ENCODE peak calls at places on chromosomes 7 and 10, in four cellular contexts. U is AG09309; V is stomach; C is stimulated activated CD8-positive, alpha-beta memory T cell treated with anti-CD3 and anti-CD28 coated beads, Interleukin-2, amount 100 ng/mL, for 1 hour. G is an unnamed sample.

GRCh38 chr10:18918545-18918944 is 130.1 kb upstream of the MALRD1 start:
- DNase-seq in U (no peak), V (no peak), C (no peak), G (no peak)

GRCh38 chr7:27066148-27066547 is 29.7 kb downstream of the HOXA1 start:
- DNase-seq in U (peak; percentile 66), V (no peak), C (no peak), G (no peak)

GRCh38 chr10:50641636-50642035 is 17.9 kb upstream of the SGMS1 start:
- DNase-seq in U (no peak), V (no peak), C (no peak), G (no peak)

GRCh38 chr7:48786951-48787350 is 137.4 kb upstream of the CDC14C start:
- DNase-seq in U (no peak), V (no peak), C (no peak), G (no peak)

GRCh38 chr7:3065724-3066143 is 22.1 kb upstream of the CARD11 start:
- DNase-seq in U (no peak), V (peak; percentile 47), C (peak; percentile 21), G (peak; percentile 88)

GRCh38 chr10:34467364-34467763 is 347.7 kb downstream of the PARD3 start:
- DNase-seq in U (no peak), V (no peak), C (no peak), G (no peak)

GRCh38 chr10:49281461-49281860 is 17.5 kb upstream of the C10orf71 start:
- DNase-seq in U (no peak), V (peak; percentile 11), C (no peak), G (peak; percentile 76)

GRCh38 chr10:68327889-68328786 is 3.7 kb upstream of the HNRNPH3 start:
- DNase-seq in U (peak; percentile 33), V (no peak), C (no peak), G (no peak)

GRCh38 chr7:73560035-73560835 is 2.7 kb upstream of the BCL7B start:
- DNase-seq in U (peak; percentile 67), V (no peak), C (no peak), G (no peak)

GRCh38 chr7:20307901-20308300 is 22.8 kb upstream of the ITGB8 start:
- DNase-seq in U (no peak), V (no peak), C (no peak), G (peak; percentile 32)

GRCh38 chr7:94436018-94436604 is 41.4 kb downstream of the COL1A2 start:
- DNase-seq in U (no peak), V (peak; percentile 66), C (peak; percentile 6), G (peak; percentile 60)

GRCh38 chr10:7561216-7561893 is 105.4 kb downstream of the ITIH5 start:
- DNase-seq in U (no peak), V (peak; percentile 50), C (no peak), G (peak; percentile 45)

GRCh38 chr7:106418094-106418493 is 133.3 kb upstream of the NAMPT start:
- DNase-seq in U (no peak), V (no peak), C (no peak), G (no peak)

GRCh38 chr7:55309040-55309991 is 55.8 kb upstream of the LANCL2 start:
- DNase-seq in U (no peak), V (peak; percentile 31), C (peak; percentile 24), G (no peak)

GRCh38 chr10:42875792-42876191 is 93.2 kb downstream of the BMS1 start:
- DNase-seq in U (no peak), V (no peak), C (no peak), G (no peak)

GRCh38 chr10:1166101-1166827 is 110.1 kb downstream of the WDR37 start:
- DNase-seq in U (no peak), V (no peak), C (no peak), G (no peak)

GRCh38 chr7:29929018-29929807 is 60.4 kb downstream of the SCRN1 start:
- DNase-seq in U (no peak), V (no peak), C (no peak), G (no peak)

GRCh38 chr10:6490594-6490993 is 89.5 kb downstream of the PRKCQ start:
- DNase-seq in U (no peak), V (no peak), C (no peak), G (no peak)

GRCh38 chr10:67402620-67403019 is 293.4 kb downstream of the CTNNA3 start:
- DNase-seq in U (no peak), V (no peak), C (no peak), G (no peak)

GRCh38 chr7:102860351-102860811 is 52.4 kb upstream of the LRRC17 start:
- DNase-seq in U (peak; percentile 82), V (no peak), C (no peak), G (no peak)

GRCh38 chr7:5495581-5496375 is 72.1 kb upstream of the TNRC18 start:
- DNase-seq in U (no peak), V (peak; percentile 89), C (no peak), G (no peak)

GRCh38 chr7:770336-770735 is 43.3 kb upstream of the PRKAR1B start:
- DNase-seq in U (no peak), V (no peak), C (no peak), G (no peak)

GRCh38 chr7:780056-780455 is 52.2 kb upstream of the SUN1 start:
- DNase-seq in U (no peak), V (no peak), C (no peak), G (no peak)

GRCh38 chr10:83539528-83540308 is 599.6 kb upstream of the GHITM start:
- DNase-seq in U (peak; percentile 23), V (no peak), C (no peak), G (peak; percentile 48)

GRCh38 chr7:123494193-123494796 is 40.1 kb downstream of the IQUB start:
- DNase-seq in U (no peak), V (no peak), C (peak; percentile 4), G (no peak)

GRCh38 chr7:148979827-148980226 is 48.5 kb downstream of the PDIA4 start:
- DNase-seq in U (no peak), V (no peak), C (no peak), G (no peak)

GRCh38 chr10:3432089-3432488 is 259.5 kb upstream of the PITRM1 start:
- DNase-seq in U (no peak), V (no peak), C (no peak), G (no peak)

GRCh38 chr10:84328303-84329093 is at the start of gene CCSER2:
- DNase-seq in U (peak; percentile 67), V (peak; percentile 99), C (peak; percentile 86), G (peak; percentile 98)

GRCh38 chr10:7634142-7634894 is 32.4 kb downstream of the ITIH5 start:
- DNase-seq in U (no peak), V (no peak), C (no peak), G (no peak)

GRCh38 chr10:12890958-12891357 is 110.6 kb downstream of the CCDC3 start:
- DNase-seq in U (no peak), V (no peak), C (no peak), G (no peak)

GRCh38 chr7:2181077-2181854 is 51.5 kb downstream of the MAD1L1 start:
- DNase-seq in U (no peak), V (no peak), C (no peak), G (no peak)

GRCh38 chr10:124596914-124597676 is 135.5 kb downstream of the LHPP start:
- DNase-seq in U (no peak), V (no peak), C (no peak), G (no peak)

GRCh38 chr7:7996568-7996967 is 28.0 kb downstream of the GLCCI1 start:
- DNase-seq in U (no peak), V (no peak), C (no peak), G (no peak)

GRCh38 chr7:106346678-106347217 is 62.0 kb upstream of the NAMPT start:
- DNase-seq in U (peak; percentile 93), V (no peak), C (no peak), G (no peak)

GRCh38 chr10:17235136-17235535 is 7.1 kb downstream of the VIM start:
- DNase-seq in U (no peak), V (no peak), C (no peak), G (peak; percentile 48)

GRCh38 chr7:131555565-131556054 is 818 bp downstream of the PODXL start:
- DNase-seq in U (no peak), V (no peak), C (no peak), G (no peak)

GRCh38 chr7:1665721-1666250 is 4.3 kb upstream of the ELFN1 start:
- DNase-seq in U (no peak), V (no peak), C (no peak), G (peak; percentile 38)

GRCh38 chr7:158018061-158018796 is 569.4 kb downstream of the PTPRN2 start:
- DNase-seq in U (no peak), V (peak; percentile 23), C (no peak), G (no peak)

GRCh38 chr7:76292206-76292573 is 10.3 kb upstream of the HSPB1 start:
- DNase-seq in U (no peak), V (no peak), C (no peak), G (no peak)